ENCODE peak calls at places on chromosomes 2 and 18, in nine cellular contexts. P is WTC11; Q is fibroblast of the conjunctiva; L is transverse colon; X is activated CD8-positive, alpha-beta memory T cell treated with anti-CD3 and anti-CD28 coated beads for 1 hour; V is thoracic aorta; F is bronchial epithelial cell; T is stimulated activated CD8-positive, alpha-beta memory T cell treated with anti-CD3 and anti-CD28 coated beads, Interleukin-4, amount 100 ng/mL, for 4 hours; D is mesothelial cell of epicardium. Z is an unnamed sample.

GRCh38 chr2:21331625-21332370 is 208.0 kb downstream of the TDRD15 start:
- DNase-seq in X (no peak), P (no peak), F (no peak), D (no peak), L (no peak), T (no peak), Q (no peak), V (no peak), Z (no peak)

GRCh38 chr2:85681354-85681728 is 12.8 kb upstream of the GNLY start:
- DNase-seq in Q (no peak), F (no peak), P (no peak), L (no peak), T (no peak), D (no peak), V (no peak), X (no peak), Z (no peak)

GRCh38 chr2:100482741-100483140 is 12.5 kb downstream of the NMS start:
- DNase-seq in F (no peak), Q (no peak), P (peak), L (no peak), X (no peak), T (no peak), D (no peak), V (no peak), Z (no peak)

GRCh38 chr2:56484906-56485305 is 301.1 kb downstream of the CCDC85A start:
- DNase-seq in Q (no peak), L (no peak), V (no peak), P (no peak), X (no peak), T (no peak), D (no peak), F (no peak), Z (no peak)

GRCh38 chr18:79786781-79787526 is 10.8 kb upstream of the KCNG2 start:
- DNase-seq in P (no peak), L (no peak), F (no peak), Q (no peak), T (no peak), X (no peak), V (no peak), D (no peak), Z (no peak)

GRCh38 chr2:69954069-69954468 is 7.4 kb downstream of the ASPRV1 start:
- DNase-seq in L (no peak), T (no peak), P (no peak), F (no peak), D (no peak), V (no peak), Q (no peak), X (no peak), Z (no peak)

GRCh38 chr2:221844966-221845365 is 272.9 kb upstream of the EPHA4 start:
- DNase-seq in P (no peak), V (no peak), T (no peak), F (no peak), D (no peak), Q (no peak), X (no peak), L (no peak), Z (no peak)

GRCh38 chr2:60899230-60899891 is 18.0 kb downstream of the REL start:
- DNase-seq in V (no peak), L (no peak), Q (no peak), D (no peak), X (no peak), F (no peak), P (no peak), T (peak), Z (no peak)

GRCh38 chr2:191345788-191346187 is 100.6 kb downstream of the MYO1B start:
- DNase-seq in T (no peak), L (no peak), F (peak), Q (no peak), D (no peak), V (no peak), P (no peak), X (no peak), Z (no peak)

GRCh38 chr2:221606369-221606768 is 34.3 kb upstream of the EPHA4 start:
- DNase-seq in D (no peak), Q (no peak), T (no peak), L (no peak), P (peak), F (no peak), X (no peak), V (no peak), Z (no peak)

GRCh38 chr18:54004828-54005227 is 219.6 kb downstream of the MBD2 start:
- DNase-seq in Q (peak), V (no peak), P (peak), X (no peak), F (peak), D (no peak), L (no peak), T (no peak), Z (no peak)

GRCh38 chr2:73699437-73699836 is 37.7 kb downstream of the TPRKB start:
- DNase-seq in L (no peak), T (no peak), P (no peak), V (no peak), F (peak), D (no peak), X (no peak), Q (no peak), Z (no peak)

GRCh38 chr2:142687509-142687908 is 190.0 kb upstream of the KYNU start:
- DNase-seq in D (no peak), X (no peak), L (no peak), T (no peak), P (no peak), Q (no peak), V (no peak), F (no peak), Z (no peak)

GRCh38 chr2:240915526-240916335 is 9.6 kb downstream of the CROCC2 start:
- DNase-seq in D (no peak), Q (no peak), L (no peak), T (no peak), F (no peak), V (no peak), X (no peak), P (peak), Z (no peak)

GRCh38 chr2:109376796-109377495 is 236.8 kb downstream of the SEPTIN10 start:
- DNase-seq in D (no peak), Q (no peak), F (no peak), P (no peak), T (no peak), X (no peak), L (no peak), V (no peak), Z (no peak)

GRCh38 chr2:208320686-208321085 is 54.6 kb downstream of the PIKFYVE start:
- DNase-seq in X (no peak), V (no peak), T (no peak), F (no peak), P (no peak), L (no peak), D (no peak), Q (peak), Z (no peak)

GRCh38 chr2:57460875-57461274 is 585.7 kb upstream of the VRK2 start:
- DNase-seq in V (no peak), F (no peak), L (no peak), T (no peak), P (no peak), Q (no peak), X (no peak), D (no peak), Z (no peak)

GRCh38 chr2:204126705-204127104 is 190.1 kb downstream of the ICOS start:
- DNase-seq in P (no peak), Q (no peak), V (no peak), X (no peak), T (no peak), D (no peak), F (no peak), L (no peak), Z (no peak)

GRCh38 chr2:187615364-187615763 is 61.1 kb upstream of the TFPI start:
- DNase-seq in Q (no peak), P (no peak), L (no peak), V (no peak), T (no peak), X (no peak), F (no peak), D (no peak), Z (no peak)

GRCh38 chr18:48875942-48876511 is 74.7 kb downstream of the SMAD7 start:
- DNase-seq in V (no peak), Q (no peak), L (no peak), X (no peak), F (no peak), D (no peak), P (peak), T (no peak), Z (no peak)

GRCh38 chr18:63173983-63174382 is 145.6 kb downstream of the BCL2 start:
- DNase-seq in D (no peak), P (no peak), T (no peak), Q (no peak), L (no peak), X (no peak), V (no peak), F (no peak), Z (no peak)

GRCh38 chr2:146317959-146318358 is 1526.9 kb upstream of the ACVR2A start:
- DNase-seq in P (no peak), Q (peak), X (no peak), T (no peak), D (no peak), V (no peak), L (no peak), F (peak), Z (no peak)

Z was measured in T-helper 2 cell.